ENCODE peak calls at places on chromosomes 16 and 17, in ten cellular contexts. B is CD4-positive, CD25-positive, alpha-beta regulatory T cell; G is mesendoderm; C is testis; R is substantia nigra; P is heart left ventricle; F is tibial artery; V is heart right ventricle; M is fibroblast of lung; U is tibial nerve. K is an unnamed sample.

GRCh38 chr16:24852281-24852721 is 6.5 kb downstream of the SLC5A11 start:
- DNase-seq in B (no peak), G (no peak), C (no peak), R (no peak), P (no peak), F (peak), V (no peak), M (peak), U (no peak), K (no peak)

GRCh38 chr17:33506889-33507650 is 214.0 kb upstream of the ASIC2 start:
- DNase-seq in B (no peak), G (peak), C (no peak), R (no peak), P (no peak), F (no peak), V (no peak), M (no peak), U (no peak), K (no peak)

GRCh38 chr16:27175888-27176287 is 27.4 kb upstream of the KDM8 start:
- DNase-seq in B (no peak), G (peak), C (no peak), R (no peak), P (no peak), F (no peak), V (no peak), M (no peak), U (no peak), K (no peak)

GRCh38 chr17:610285-610684 is 104.4 kb downstream of the VPS53 start:
- DNase-seq in B (no peak), G (no peak), C (no peak), R (no peak), P (no peak), F (no peak), V (no peak), M (no peak), U (no peak), K (no peak)

GRCh38 chr17:76351526-76352071 is 2.1 kb downstream of the PRPSAP1 start:
- DNase-seq in B (no peak), G (no peak), C (no peak), R (no peak), P (no peak), F (no peak), V (no peak), M (no peak), U (no peak), K (no peak)

GRCh38 chr17:59848778-59849177 is 44.0 kb downstream of the TUBD1 start:
- DNase-seq in B (no peak), G (no peak), C (peak), R (no peak), P (no peak), F (peak), V (no peak), M (peak), U (peak), K (no peak)

GRCh38 chr17:1561420-1562177 is 993 bp downstream of the PITPNA start:
- DNase-seq in B (peak), G (no peak), C (no peak), R (no peak), P (no peak), F (no peak), V (no peak), M (peak), U (no peak), K (no peak)

GRCh38 chr17:55496094-55496881 is 15.0 kb downstream of the SMIM36 start:
- DNase-seq in B (no peak), G (no peak), C (peak), R (no peak), P (no peak), F (no peak), V (no peak), M (peak), U (no peak), K (peak)

GRCh38 chr16:84464116-84464515 is 40.3 kb downstream of the MEAK7 start:
- DNase-seq in B (no peak), G (no peak), C (peak), R (no peak), P (peak), F (peak), V (no peak), M (no peak), U (no peak), K (no peak)

GRCh38 chr16:67170168-67170947 is at the start of gene NOL3:
- DNase-seq in B (no peak), G (peak), C (peak), R (peak), P (peak), F (peak), V (peak), M (peak), U (peak), K (peak)

GRCh38 chr17:82202981-82203380 is 9.7 kb downstream of the CCDC57 start:
- DNase-seq in B (no peak), G (no peak), C (no peak), R (no peak), P (no peak), F (no peak), V (no peak), M (no peak), U (no peak), K (no peak)

GRCh38 chr16:12613131-12613991 is 190.3 kb downstream of the CPPED1 start:
- DNase-seq in B (no peak), G (peak), C (no peak), R (no peak), P (no peak), F (no peak), V (no peak), M (peak), U (no peak), K (peak)

GRCh38 chr16:52578829-52579193 is 31.9 kb upstream of the TOX3 start:
- DNase-seq in B (no peak), G (no peak), C (no peak), R (no peak), P (no peak), F (no peak), V (no peak), M (no peak), U (no peak), K (no peak)

GRCh38 chr17:35089846-35090193 is 26.3 kb upstream of the RFFL start:
- DNase-seq in B (peak), G (peak), C (peak), R (no peak), P (no peak), F (no peak), V (peak), M (peak), U (no peak), K (peak)

GRCh38 chr17:36602030-36602737 is 801 bp downstream of the MRM1 start:
- DNase-seq in B (no peak), G (peak), C (no peak), R (no peak), P (no peak), F (no peak), V (no peak), M (peak), U (no peak), K (no peak)

GRCh38 chr17:32222621-32223020 is 43.0 kb upstream of the RHBDL3 start:
- DNase-seq in B (no peak), G (peak), C (no peak), R (no peak), P (no peak), F (no peak), V (no peak), M (peak), U (no peak), K (peak)

GRCh38 chr16:27703121-27703520 is 153.2 kb downstream of the KATNIP start:
- DNase-seq in B (no peak), G (no peak), C (no peak), R (no peak), P (no peak), F (peak), V (no peak), M (no peak), U (no peak), K (no peak)

GRCh38 chr16:72938426-72939164 is 109.3 kb downstream of the ZFHX3 start:
- DNase-seq in B (no peak), G (no peak), C (peak), R (no peak), P (peak), F (peak), V (peak), M (peak), U (peak), K (peak)

GRCh38 chr16:89898201-89898967 is 20.3 kb upstream of the MC1R start:
- DNase-seq in B (no peak), G (no peak), C (no peak), R (no peak), P (no peak), F (no peak), V (no peak), M (no peak), U (no peak), K (no peak)

GRCh38 chr17:31829649-31830048 is 29.4 kb downstream of the COPRS start:
- DNase-seq in B (no peak), G (no peak), C (no peak), R (no peak), P (no peak), F (no peak), V (no peak), M (no peak), U (no peak), K (no peak)

GRCh38 chr17:75288784-75289121 is 480 bp downstream of the SLC25A19 start:
- DNase-seq in B (no peak), G (peak), C (no peak), R (no peak), P (peak), F (no peak), V (no peak), M (no peak), U (no peak), K (no peak)

GRCh38 chr17:77598241-77598620 is 360.3 kb upstream of the TNRC6C start:
- DNase-seq in B (no peak), G (no peak), C (no peak), R (no peak), P (no peak), F (peak), V (no peak), M (no peak), U (no peak), K (no peak)

GRCh38 chr16:19179890-19180490 is 11.9 kb downstream of the SYT17 start:
- DNase-seq in B (no peak), G (peak), C (peak), R (no peak), P (peak), F (peak), V (peak), M (peak), U (no peak), K (peak)

GRCh38 chr17:62206550-62206949 is 141.5 kb upstream of the MED13 start:
- DNase-seq in B (no peak), G (no peak), C (no peak), R (no peak), P (no peak), F (no peak), V (no peak), M (no peak), U (no peak), K (no peak)

GRCh38 chr17:4503283-4504005 is 4.8 kb downstream of the SPNS2 start:
- DNase-seq in B (no peak), G (no peak), C (no peak), R (no peak), P (no peak), F (no peak), V (no peak), M (no peak), U (no peak), K (no peak)

GRCh38 chr17:74877592-74878543 is 5.1 kb upstream of the FDXR start:
- DNase-seq in B (no peak), G (no peak), C (no peak), R (no peak), P (no peak), F (no peak), V (peak), M (no peak), U (no peak), K (no peak)

GRCh38 chr17:62800580-62800979 is 7.5 kb downstream of the MARCHF10 start:
- DNase-seq in B (no peak), G (peak), C (no peak), R (no peak), P (no peak), F (no peak), V (no peak), M (peak), U (no peak), K (peak)

GRCh38 chr17:53749178-53749577 is 73.5 kb upstream of the KIF2B start:
- DNase-seq in B (no peak), G (peak), C (no peak), R (no peak), P (no peak), F (no peak), V (no peak), M (peak), U (no peak), K (no peak)

GRCh38 chr16:9128346-9129342 is 37.2 kb downstream of the HAPSTR1 start:
- DNase-seq in B (no peak), G (no peak), C (no peak), R (no peak), P (no peak), F (no peak), V (no peak), M (no peak), U (no peak), K (no peak)

GRCh38 chr16:911101-911500 is 59.7 kb downstream of the LMF1 start:
- DNase-seq in B (no peak), G (no peak), C (no peak), R (no peak), P (no peak), F (no peak), V (no peak), M (no peak), U (no peak), K (no peak)
- H3K27ac ChIP-seq in B (no peak), G (no peak), C (no peak), R (peak), P (no peak), F (no peak), V (no peak), M (no peak), U (peak), K (no peak)

GRCh38 chr16:16093625-16094332 is 129.5 kb downstream of the ABCC6 start:
- DNase-seq in B (no peak), G (no peak), C (no peak), R (no peak), P (no peak), F (no peak), V (no peak), M (no peak), U (no peak), K (no peak)

GRCh38 chr16:16095646-16096045 is 127.6 kb downstream of the ABCC6 start:
- DNase-seq in B (no peak), G (no peak), C (no peak), R (no peak), P (no peak), F (no peak), V (no peak), M (peak), U (no peak), K (no peak)

GRCh38 chr16:16096858-16097213 is 126.5 kb downstream of the ABCC6 start:
- DNase-seq in B (no peak), G (no peak), C (no peak), R (no peak), P (no peak), F (no peak), V (no peak), M (no peak), U (no peak), K (no peak)

GRCh38 chr16:16099320-16099719 is 124.0 kb downstream of the ABCC6 start:
- DNase-seq in B (no peak), G (no peak), C (no peak), R (no peak), P (no peak), F (no peak), V (no peak), M (no peak), U (no peak), K (no peak)

GRCh38 chr16:16096161-16096857 is 127.0 kb downstream of the ABCC6 start:
- DNase-seq in B (no peak), G (peak), C (peak), R (no peak), P (peak), F (peak), V (no peak), M (peak), U (no peak), K (peak)
- H3K27ac ChIP-seq in B (no peak), G (no peak), C (peak), R (no peak), P (no peak), F (peak), V (no peak), M (peak), U (peak), K (peak)

GRCh38 chr17:42456223-42457106 is 2.2 kb upstream of the ATP6V0A1 start:
- DNase-seq in B (no peak), G (no peak), C (peak), R (no peak), P (no peak), F (no peak), V (no peak), M (peak), U (no peak), K (no peak)
- H3K27ac ChIP-seq in B (peak), G (no peak), C (peak), R (peak), P (peak), F (peak), V (peak), M (peak), U (peak), K (peak)

GRCh38 chr17:10123093-10123492 is 75.3 kb downstream of the GAS7 start:
- DNase-seq in B (no peak), G (no peak), C (no peak), R (no peak), P (no peak), F (no peak), V (no peak), M (no peak), U (no peak), K (no peak)
- H3K27ac ChIP-seq in B (no peak), G (no peak), C (no peak), R (peak), P (peak), F (no peak), V (no peak), M (no peak), U (peak), K (no peak)

GRCh38 chr17:66522591-66523272 is 220.3 kb downstream of the PRKCA start:
- DNase-seq in B (no peak), G (no peak), C (no peak), R (no peak), P (no peak), F (no peak), V (no peak), M (peak), U (no peak), K (no peak)
- H3K27ac ChIP-seq in B (no peak), G (no peak), C (no peak), R (peak), P (no peak), F (no peak), V (no peak), M (peak), U (peak), K (no peak)

DNA sequence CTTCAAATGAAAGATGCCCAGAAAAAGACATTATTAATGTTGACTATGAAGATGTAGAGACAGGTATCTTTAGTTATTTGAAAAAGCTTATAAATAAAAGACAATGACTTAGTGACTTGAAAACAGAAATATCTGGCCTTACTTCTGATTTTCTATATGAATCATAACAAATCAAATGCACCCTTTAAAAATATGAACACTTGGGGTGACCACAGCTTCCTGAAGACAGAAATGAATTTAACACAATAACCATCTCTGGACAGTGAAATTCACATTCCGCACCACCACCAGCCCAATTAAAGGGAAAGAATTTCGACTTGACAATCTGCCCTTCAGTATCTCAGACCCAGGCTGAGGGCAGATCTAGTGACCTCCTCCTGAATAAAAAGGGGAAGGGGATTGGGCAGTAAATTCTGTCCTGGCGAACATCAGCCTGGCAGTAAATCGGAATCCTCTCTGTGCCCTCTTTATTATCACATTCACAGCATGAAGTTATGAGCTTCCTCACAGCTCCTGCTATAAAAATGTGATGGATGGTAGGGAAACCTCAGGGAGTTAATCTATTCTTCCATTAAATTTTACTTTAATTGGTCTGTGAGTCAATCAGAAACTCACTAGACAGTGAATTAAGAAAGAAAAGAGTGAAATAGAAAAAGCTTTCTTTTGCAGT is 131.5 kb downstream of the SNX11 start:
- DNase-seq in B (no peak), G (no peak), C (no peak), R (no peak), P (no peak), F (no peak), V (no peak), M (no peak), U (no peak), K (no peak)
- H3K27ac ChIP-seq in B (no peak), G (no peak), C (no peak), R (no peak), P (no peak), F (no peak), V (no peak), M (no peak), U (no peak), K (peak)

GRCh38 chr16:11560701-11561439 is 25.8 kb downstream of the LITAF start:
- DNase-seq in B (peak), G (peak), C (no peak), R (no peak), P (peak), F (no peak), V (peak), M (no peak), U (peak), K (no peak)
- H3K27ac ChIP-seq in B (peak), G (peak), C (peak), R (peak), P (peak), F (peak), V (peak), M (peak), U (peak), K (peak)

GRCh38 chr17:44546711-44547606 is 10.3 kb upstream of the FZD2 start:
- DNase-seq in B (no peak), G (no peak), C (no peak), R (no peak), P (no peak), F (no peak), V (no peak), M (peak), U (no peak), K (peak)
- H3K27ac ChIP-seq in B (no peak), G (peak), C (no peak), R (peak), P (peak), F (no peak), V (peak), M (peak), U (peak), K (peak)

DNA sequence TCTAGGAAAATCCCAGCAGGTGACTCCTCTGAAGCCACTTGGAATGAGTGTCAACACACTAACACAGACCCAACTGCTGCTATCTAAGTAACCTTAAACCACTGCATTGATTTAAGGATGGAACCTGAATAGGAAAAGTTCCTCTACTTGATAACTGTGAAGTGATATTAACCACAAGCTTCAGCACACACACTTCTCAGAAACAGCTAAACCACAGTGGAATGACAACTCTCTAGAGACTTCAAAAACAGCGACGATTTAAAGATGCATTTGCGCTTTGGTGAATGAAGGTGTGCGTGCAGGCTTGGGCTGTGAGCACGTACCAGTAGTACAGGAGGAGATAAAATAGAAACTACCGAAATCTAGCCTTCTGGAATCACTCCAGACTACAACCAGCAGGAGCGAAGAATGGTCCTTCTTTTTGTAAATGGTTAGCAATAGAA is 137.6 kb upstream of the CORO6 start:
- DNase-seq in B (no peak), G (peak), C (no peak), R (no peak), P (no peak), F (no peak), V (no peak), M (peak), U (no peak), K (no peak)
- H3K27ac ChIP-seq in B (peak), G (no peak), C (no peak), R (peak), P (peak), F (peak), V (peak), M (peak), U (peak), K (peak)

DNA sequence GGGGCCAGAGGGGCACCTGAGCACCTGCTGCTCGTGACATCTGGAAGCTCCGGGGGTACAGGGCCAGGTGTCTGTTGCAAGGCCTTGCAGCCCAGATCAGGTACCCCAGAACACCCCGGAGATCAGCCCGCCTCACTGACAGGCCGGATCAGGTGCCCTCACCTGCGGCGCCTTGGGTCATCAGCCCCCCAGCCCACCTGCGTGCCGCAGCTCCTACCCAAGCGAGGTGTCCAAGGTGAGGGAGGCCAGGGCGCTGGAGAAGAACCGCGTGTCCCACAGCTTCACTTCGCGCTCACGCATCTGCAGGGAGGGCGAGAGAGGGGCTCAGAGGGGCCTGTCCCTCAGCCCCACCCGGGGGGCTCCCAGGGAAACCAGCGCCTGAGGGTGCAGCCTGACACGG is 16.1 kb downstream of the VASN start:
- DNase-seq in B (no peak), G (no peak), C (no peak), R (no peak), P (peak), F (peak), V (no peak), M (no peak), U (no peak), K (no peak)
- H3K27ac ChIP-seq in B (no peak), G (no peak), C (no peak), R (no peak), P (peak), F (peak), V (peak), M (peak), U (peak), K (no peak)